ENCODE peak calls at places on chromosome 15, in seven cellular contexts. One of them, this sample, is unnamed.
A peak's percentile ranks its signal among the peaks of the same experiment; 100 is the strongest.

GRCh38 chr15:98330692-98331435 is 317.5 kb upstream of the IGF1R start:
- DNase-seq in HepG2: no peak
- DNase-seq in K562: no peak
- DNase-seq in HCT116: no peak
- DNase-seq in SK-N-SH: no peak
- DNase-seq in GM12878: no peak
- DNase-seq in H1: no peak
- DNase-seq in this sample: no peak

GRCh38 chr15:49718234-49718633 is 97.4 kb downstream of the DTWD1 start:
- DNase-seq in HepG2: no peak
- DNase-seq in K562: no peak
- DNase-seq in HCT116: no peak
- DNase-seq in SK-N-SH: no peak
- DNase-seq in GM12878: no peak
- DNase-seq in H1: no peak
- DNase-seq in this sample: no peak

GRCh38 chr15:45087513-45087912 is 26.5 kb downstream of the DUOX2 start:
- DNase-seq in HepG2: peak; percentile 38
- DNase-seq in K562: no peak
- DNase-seq in HCT116: no peak
- DNase-seq in SK-N-SH: no peak
- DNase-seq in GM12878: no peak
- DNase-seq in H1: no peak
- DNase-seq in this sample: no peak

GRCh38 chr15:68797157-68797556 is 23.5 kb downstream of the ANP32A start:
- DNase-seq in HepG2: no peak
- DNase-seq in K562: no peak
- DNase-seq in HCT116: no peak
- DNase-seq in SK-N-SH: no peak
- DNase-seq in GM12878: no peak
- DNase-seq in H1: no peak
- DNase-seq in this sample: no peak

GRCh38 chr15:69849232-69849610 is 248.5 kb downstream of the TLE3 start:
- DNase-seq in HepG2: no peak
- DNase-seq in K562: no peak
- DNase-seq in HCT116: no peak
- DNase-seq in SK-N-SH: no peak
- DNase-seq in GM12878: no peak
- DNase-seq in H1: no peak
- DNase-seq in this sample: no peak

GRCh38 chr15:52790166-52790708 is at the start of gene ONECUT1:
- DNase-seq in HepG2: peak; percentile 37
- DNase-seq in K562: peak; percentile 88
- DNase-seq in HCT116: no peak
- DNase-seq in SK-N-SH: peak; percentile 92
- DNase-seq in GM12878: no peak
- DNase-seq in H1: peak; percentile 87
- DNase-seq in this sample: peak; percentile 44

GRCh38 chr15:101063212-101063611 is 144.1 kb downstream of the LRRK1 start:
- DNase-seq in HepG2: no peak
- DNase-seq in K562: no peak
- DNase-seq in HCT116: no peak
- DNase-seq in SK-N-SH: no peak
- DNase-seq in GM12878: no peak
- DNase-seq in H1: no peak
- DNase-seq in this sample: no peak

GRCh38 chr15:45457215-45457614 is 65.3 kb downstream of the SLC30A4 start:
- DNase-seq in HepG2: no peak
- DNase-seq in K562: no peak
- DNase-seq in HCT116: no peak
- DNase-seq in SK-N-SH: no peak
- DNase-seq in GM12878: no peak
- DNase-seq in H1: no peak
- DNase-seq in this sample: no peak

GRCh38 chr15:32802296-32802936 is 84.6 kb downstream of the GREM1 start:
- DNase-seq in HepG2: no peak
- DNase-seq in K562: no peak
- DNase-seq in HCT116: no peak
- DNase-seq in SK-N-SH: no peak
- DNase-seq in GM12878: no peak
- DNase-seq in H1: no peak
- DNase-seq in this sample: no peak

GRCh38 chr15:84824260-84824690 is 7.1 kb downstream of the ALPK3 start:
- DNase-seq in HepG2: peak; percentile 50
- DNase-seq in K562: no peak
- DNase-seq in HCT116: no peak
- DNase-seq in SK-N-SH: no peak
- DNase-seq in GM12878: no peak
- DNase-seq in H1: no peak
- DNase-seq in this sample: no peak

GRCh38 chr15:101288905-101289513 is 6.0 kb downstream of the SNRPA1 start:
- DNase-seq in HepG2: peak; percentile 50
- DNase-seq in K562: peak; percentile 35
- DNase-seq in HCT116: peak; percentile 42
- DNase-seq in SK-N-SH: peak; percentile 55
- DNase-seq in GM12878: no peak
- DNase-seq in H1: no peak
- DNase-seq in this sample: peak; percentile 28

GRCh38 chr15:55194246-55194645 is 2.5 kb downstream of the RSL24D1 start:
- DNase-seq in HepG2: no peak
- DNase-seq in K562: no peak
- DNase-seq in HCT116: no peak
- DNase-seq in SK-N-SH: no peak
- DNase-seq in GM12878: no peak
- DNase-seq in H1: no peak
- DNase-seq in this sample: no peak

GRCh38 chr15:68210821-68211655 is 5.9 kb upstream of the CALML4 start:
- DNase-seq in HepG2: no peak
- DNase-seq in K562: peak; percentile 68
- DNase-seq in HCT116: no peak
- DNase-seq in SK-N-SH: peak; percentile 94
- DNase-seq in GM12878: no peak
- DNase-seq in H1: peak; percentile 96
- DNase-seq in this sample: peak; percentile 53

GRCh38 chr15:52208306-52208946 is 17.2 kb upstream of the GNB5 start:
- DNase-seq in HepG2: peak; percentile 76
- DNase-seq in K562: peak; percentile 65
- DNase-seq in HCT116: peak; percentile 49
- DNase-seq in SK-N-SH: peak; percentile 63
- DNase-seq in GM12878: no peak
- DNase-seq in H1: peak; percentile 95
- DNase-seq in this sample: peak; percentile 73

GRCh38 chr15:65375871-65376552 is 1.8 kb downstream of the IGDCC3 start:
- DNase-seq in HepG2: no peak
- DNase-seq in K562: no peak
- DNase-seq in HCT116: no peak
- DNase-seq in SK-N-SH: no peak
- DNase-seq in GM12878: no peak
- DNase-seq in H1: no peak
- DNase-seq in this sample: no peak
- TF ChIP-seq MAX in HepG2: no peak
- TF ChIP-seq MAX in K562: no peak
- TF ChIP-seq MAX in HCT116: no peak
- TF ChIP-seq MAX in SK-N-SH: no peak
- TF ChIP-seq MAX in GM12878: no peak
- TF ChIP-seq MAX in H1: no peak
- TF ChIP-seq MAX in this sample: no peak

GRCh38 chr15:67177750-67178149 is 76.7 kb downstream of the AAGAB start:
- DNase-seq in HepG2: no peak
- DNase-seq in K562: no peak
- DNase-seq in HCT116: no peak
- DNase-seq in SK-N-SH: no peak
- DNase-seq in GM12878: no peak
- DNase-seq in H1: no peak
- DNase-seq in this sample: peak; percentile 25
- TF ChIP-seq POLR2AphosphoS5 in HepG2: no peak
- TF ChIP-seq POLR2AphosphoS5 in K562: no peak
- TF ChIP-seq POLR2AphosphoS5 in HCT116: no peak
- TF ChIP-seq POLR2AphosphoS5 in SK-N-SH: no peak
- TF ChIP-seq POLR2AphosphoS5 in GM12878: no peak
- TF ChIP-seq POLR2AphosphoS5 in H1: no peak
- TF ChIP-seq POLR2AphosphoS5 in this sample: no peak

GRCh38 chr15:80152896-80153876 is at the start of gene FAH:
- DNase-seq in HepG2: peak; percentile 30
- DNase-seq in K562: no peak
- DNase-seq in HCT116: no peak
- DNase-seq in SK-N-SH: peak; percentile 44
- DNase-seq in GM12878: no peak
- DNase-seq in H1: peak; percentile 62
- DNase-seq in this sample: peak; percentile 60
- TF ChIP-seq MAX in HepG2: peak; percentile 44
- TF ChIP-seq MAX in K562: no peak
- TF ChIP-seq MAX in HCT116: peak; percentile 13
- TF ChIP-seq MAX in SK-N-SH: peak; percentile 35
- TF ChIP-seq MAX in GM12878: no peak
- TF ChIP-seq MAX in H1: peak; percentile 59
- TF ChIP-seq MAX in this sample: no peak

DNA sequence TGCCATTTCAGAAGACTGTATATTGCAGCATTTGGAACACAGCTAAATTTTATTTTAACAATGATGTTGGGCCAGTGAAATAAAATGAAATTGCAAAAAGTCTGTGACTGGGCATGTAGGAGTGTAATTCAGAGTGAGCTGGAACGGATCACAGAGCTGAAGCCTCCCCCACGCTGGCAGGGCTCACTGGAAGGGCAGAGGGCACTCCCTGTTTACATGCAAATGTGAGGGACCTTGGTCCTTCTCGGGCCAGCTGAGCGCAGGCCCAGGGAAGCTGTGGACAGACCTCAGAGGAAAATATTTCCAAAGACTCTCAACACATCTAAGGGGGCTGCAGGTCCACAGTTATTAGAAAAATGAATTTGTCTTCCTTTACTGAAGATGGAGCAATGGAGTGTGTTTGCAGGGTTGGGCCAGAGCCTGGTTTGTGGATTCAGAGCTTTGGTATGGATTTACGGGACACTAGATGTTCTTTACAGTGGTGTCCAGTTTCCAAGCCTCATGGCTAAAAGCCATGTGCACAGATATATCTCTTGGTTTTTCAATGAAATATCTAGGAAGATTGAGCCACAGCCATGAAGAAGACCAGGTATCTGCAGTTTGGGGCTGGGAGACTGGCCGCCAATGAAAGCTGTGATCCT is 32.0 kb downstream of the TRPM1 start:
- DNase-seq in HepG2: peak; percentile 11
- DNase-seq in K562: no peak
- DNase-seq in HCT116: no peak
- DNase-seq in SK-N-SH: no peak
- DNase-seq in GM12878: no peak
- DNase-seq in H1: peak; percentile 17
- DNase-seq in this sample: peak; percentile 17
- TF ChIP-seq POLR2AphosphoS5 in HepG2: no peak
- TF ChIP-seq POLR2AphosphoS5 in K562: no peak
- TF ChIP-seq POLR2AphosphoS5 in HCT116: no peak
- TF ChIP-seq POLR2AphosphoS5 in SK-N-SH: no peak
- TF ChIP-seq POLR2AphosphoS5 in GM12878: no peak
- TF ChIP-seq POLR2AphosphoS5 in H1: no peak
- TF ChIP-seq POLR2AphosphoS5 in this sample: no peak

GRCh38 chr15:63611217-63611616 is 14.0 kb downstream of the FBXL22 start:
- DNase-seq in HepG2: no peak
- DNase-seq in K562: no peak
- DNase-seq in HCT116: no peak
- DNase-seq in SK-N-SH: no peak
- DNase-seq in GM12878: no peak
- DNase-seq in H1: no peak
- DNase-seq in this sample: no peak
- TF ChIP-seq MAX in HepG2: no peak
- TF ChIP-seq MAX in K562: no peak
- TF ChIP-seq MAX in HCT116: no peak
- TF ChIP-seq MAX in SK-N-SH: no peak
- TF ChIP-seq MAX in GM12878: no peak
- TF ChIP-seq MAX in H1: no peak
- TF ChIP-seq MAX in this sample: no peak

This sample was measured in endothelial cell of umbilical vein.